ENCODE peak calls at places on chromosomes 4 and X, in nine cellular contexts. Q is left lung, R is fibroblast of lung, B is GM12865, L is heart left ventricle, F is left ventricle myocardium inferior, J is AG10803, S is heart right ventricle, W is foreskin fibroblast. Y is an unnamed sample.

GRCh38 chrX:2732076-2732475 is 19.8 kb upstream of the XG start:
- DNase-seq in Q (no peak), R (no peak), B (no peak), L (no peak), F (no peak), J (no peak), S (no peak), W (no peak), Y (no peak)

GRCh38 chr4:180598281-180598680 is 1644.9 kb upstream of the TENM3 start:
- DNase-seq in Q (no peak), R (peak), B (peak), L (no peak), F (no peak), J (no peak), S (no peak), W (no peak), Y (no peak)

GRCh38 chr4:145732895-145733880 is 53.2 kb downstream of the C4orf51 start:
- DNase-seq in Q (peak), R (peak), B (peak), L (peak), F (peak), J (peak), S (peak), W (peak), Y (peak)

GRCh38 chrX:17923546-17923945 is 62.4 kb upstream of the RAI2 start:
- DNase-seq in Q (no peak), R (no peak), B (peak), L (no peak), F (no peak), J (no peak), S (no peak), W (no peak), Y (no peak)

GRCh38 chr4:6458528-6458927 is 13.9 kb downstream of the PPP2R2C start:
- DNase-seq in Q (no peak), R (no peak), B (no peak), L (no peak), F (no peak), J (no peak), S (no peak), W (no peak), Y (no peak)

GRCh38 chrX:66918511-66918910 is 279.6 kb upstream of the EDA2R start:
- DNase-seq in Q (no peak), R (no peak), B (no peak), L (no peak), F (no peak), J (no peak), S (no peak), W (no peak), Y (no peak)

GRCh38 chr4:165583341-165583740 is 204.5 kb downstream of the CPE start:
- DNase-seq in Q (no peak), R (no peak), B (no peak), L (no peak), F (no peak), J (no peak), S (no peak), W (no peak), Y (peak)

GRCh38 chrX:37405954-37406353 is 56.8 kb downstream of the PRRG1 start:
- DNase-seq in Q (no peak), R (peak), B (no peak), L (no peak), F (no peak), J (peak), S (no peak), W (no peak), Y (no peak)

GRCh38 chr4:113145519-113146291 is 96.3 kb downstream of the ANK2 start:
- DNase-seq in Q (no peak), R (no peak), B (no peak), L (peak), F (peak), J (no peak), S (no peak), W (no peak), Y (no peak)

GRCh38 chrX:30576881-30577280 is 685 bp downstream of the TASL start:
- DNase-seq in Q (no peak), R (no peak), B (peak), L (no peak), F (no peak), J (no peak), S (no peak), W (no peak), Y (no peak)

GRCh38 chr4:142091691-142092182 is 455.4 kb downstream of the IL15 start:
- DNase-seq in Q (no peak), R (peak), B (no peak), L (no peak), F (no peak), J (peak), S (no peak), W (peak), Y (peak)

GRCh38 chrX:77668391-77669237 is 117.4 kb downstream of the ATRX start:
- DNase-seq in Q (no peak), R (peak), B (no peak), L (no peak), F (no peak), J (peak), S (no peak), W (peak), Y (peak)

GRCh38 chr4:44086753-44087152 is 361.9 kb downstream of the KCTD8 start:
- DNase-seq in Q (no peak), R (no peak), B (no peak), L (no peak), F (no peak), J (no peak), S (no peak), W (no peak), Y (peak)

GRCh38 chr4:101074326-101074725 is 273.0 kb downstream of the PPP3CA start:
- DNase-seq in Q (no peak), R (peak), B (no peak), L (no peak), F (no peak), J (peak), S (no peak), W (no peak), Y (no peak)

GRCh38 chr4:106032851-106033286 is 137.6 kb downstream of the NPNT start:
- DNase-seq in Q (no peak), R (peak), B (no peak), L (peak), F (no peak), J (peak), S (no peak), W (peak), Y (peak)

GRCh38 chr4:101527186-101527585 is 179.9 kb upstream of the PPP3CA start:
- DNase-seq in Q (no peak), R (peak), B (peak), L (no peak), F (no peak), J (no peak), S (no peak), W (no peak), Y (peak)

GRCh38 chr4:98626350-98626749 is 32.1 kb downstream of the TSPAN5 start:
- DNase-seq in Q (peak), R (peak), B (no peak), L (no peak), F (peak), J (peak), S (no peak), W (peak), Y (peak)

GRCh38 chr4:70505152-70505748 is 13.1 kb upstream of the AMTN start:
- DNase-seq in Q (peak), R (peak), B (peak), L (peak), F (no peak), J (peak), S (peak), W (peak), Y (peak)

GRCh38 chr4:168784786-168785461 is 225.1 kb downstream of the CBR4 start:
- DNase-seq in Q (no peak), R (peak), B (no peak), L (no peak), F (no peak), J (peak), S (no peak), W (no peak), Y (peak)

DNA sequence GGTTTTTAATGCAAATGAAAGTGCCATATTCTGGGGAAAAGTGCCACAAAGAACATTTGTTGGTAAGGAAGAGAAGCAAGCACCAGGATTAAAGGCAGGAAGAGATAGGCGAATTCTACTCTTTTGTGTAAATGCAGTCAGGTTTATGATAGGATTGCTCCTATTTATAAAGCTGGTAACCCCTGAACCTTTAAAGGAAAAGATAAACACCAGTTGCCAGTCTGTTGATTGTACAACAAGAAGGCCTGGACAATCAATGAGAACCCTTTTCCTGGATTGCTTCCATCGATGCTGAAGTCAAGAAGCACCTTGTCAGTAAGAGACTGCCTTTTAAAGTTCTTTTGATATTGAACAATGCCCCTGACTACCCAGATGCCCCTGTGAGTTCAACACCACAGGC is 158.1 kb upstream of the NRK start:
- DNase-seq in Q (no peak), R (no peak), B (no peak), L (no peak), F (no peak), J (no peak), S (no peak), W (no peak), Y (no peak)
- TF ChIP-seq CTCF in Q (no peak), R (no peak), B (no peak), L (no peak), F (no peak), J (no peak), S (no peak), W (no peak), Y (no peak)

GRCh38 chr4:2365054-2365912 is 53.2 kb downstream of the ZFYVE28 start:
- DNase-seq in Q (no peak), R (no peak), B (no peak), L (no peak), F (no peak), J (no peak), S (no peak), W (no peak), Y (no peak)

GRCh38 chr4:2363056-2363719 is 55.3 kb downstream of the ZFYVE28 start:
- DNase-seq in Q (no peak), R (no peak), B (no peak), L (no peak), F (no peak), J (peak), S (no peak), W (peak), Y (no peak)

GRCh38 chr4:2362286-2363055 is 56.0 kb downstream of the ZFYVE28 start:
- DNase-seq in Q (no peak), R (no peak), B (no peak), L (no peak), F (no peak), J (no peak), S (no peak), W (no peak), Y (no peak)

GRCh38 chr4:2364654-2365053 is 53.8 kb downstream of the ZFYVE28 start:
- DNase-seq in Q (no peak), R (peak), B (no peak), L (no peak), F (peak), J (peak), S (peak), W (peak), Y (peak)

DNA sequence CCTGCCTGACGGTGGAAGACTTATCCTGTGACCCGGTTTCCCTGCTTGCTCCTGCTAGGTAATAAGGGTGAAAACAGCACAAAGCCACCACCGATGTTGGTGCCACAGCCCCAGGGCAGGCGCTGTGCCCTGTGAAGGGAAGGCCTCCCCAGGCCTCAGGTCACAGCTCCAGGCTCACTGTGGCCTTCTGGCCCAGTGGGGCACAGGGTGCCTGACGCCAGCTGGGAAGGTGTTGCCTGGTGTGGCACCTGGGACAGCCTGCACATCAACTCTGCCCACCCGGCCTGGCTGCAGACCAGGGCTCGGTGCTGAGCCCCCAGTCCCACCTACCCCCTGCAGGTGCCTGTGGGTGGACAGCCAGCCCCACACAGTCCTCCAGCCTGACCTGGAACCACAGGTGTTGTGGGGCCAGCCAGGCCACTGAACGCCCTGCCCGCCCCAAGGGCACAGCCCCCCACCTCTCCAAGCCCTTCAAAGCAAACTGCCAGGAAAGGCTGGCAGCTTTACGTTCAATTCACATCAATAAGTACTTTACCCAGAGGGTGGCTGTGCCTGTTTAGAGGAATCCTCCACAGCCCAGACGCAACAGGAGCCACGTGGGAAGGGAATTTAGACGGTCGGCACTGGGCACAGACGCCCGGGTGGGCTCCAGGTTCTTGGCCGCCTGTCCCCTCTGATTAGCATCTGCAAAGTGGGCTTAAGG is 54.3 kb downstream of the ZFYVE28 start:
- DNase-seq in Q (no peak), R (no peak), B (no peak), L (no peak), F (no peak), J (no peak), S (no peak), W (no peak), Y (no peak)
- H3K4me3 ChIP-seq in Q (peak), R (peak), B (no peak), L (peak), F (peak), J (peak), S (peak), W (peak), Y (peak)

GRCh38 chr4:26557164-26557563 is 26.7 kb upstream of the TBC1D19 start:
- DNase-seq in Q (no peak), R (peak), B (no peak), L (no peak), F (no peak), J (peak), S (no peak), W (peak), Y (peak)

GRCh38 chr4:26558166-26558895 is 25.6 kb upstream of the TBC1D19 start:
- DNase-seq in Q (no peak), R (no peak), B (no peak), L (no peak), F (no peak), J (peak), S (no peak), W (peak), Y (no peak)
- TF ChIP-seq CTCF in Q (no peak), R (no peak), B (no peak), L (no peak), F (no peak), J (no peak), S (no peak), W (no peak), Y (no peak)

GRCh38 chr4:124722069-124722468 is 9.5 kb upstream of the ANKRD50 start:
- DNase-seq in Q (no peak), R (no peak), B (no peak), L (no peak), F (no peak), J (no peak), S (no peak), W (peak), Y (peak)

GRCh38 chr4:124726269-124726668 is 13.7 kb upstream of the ANKRD50 start:
- DNase-seq in Q (no peak), R (no peak), B (no peak), L (no peak), F (no peak), J (no peak), S (no peak), W (no peak), Y (peak)

DNA sequence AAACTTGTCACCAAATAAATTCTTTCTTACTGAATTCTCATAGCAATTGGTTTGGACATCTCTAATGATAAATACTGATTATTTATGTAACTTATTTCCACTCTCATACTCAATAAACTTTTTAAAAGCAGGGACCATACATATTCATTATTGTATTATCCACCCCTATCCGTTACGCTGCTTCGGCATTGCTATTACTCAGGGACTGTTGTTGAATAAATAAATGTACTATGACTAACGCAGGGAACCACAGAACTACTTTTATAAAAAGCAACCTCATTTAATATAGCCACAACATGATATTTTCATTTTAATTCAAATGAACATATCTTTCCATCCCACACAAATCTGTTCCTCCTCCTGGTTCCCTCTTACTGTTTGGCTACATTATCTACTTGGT is 14.8 kb upstream of the ANKRD50 start:
- DNase-seq in Q (no peak), R (peak), B (no peak), L (no peak), F (no peak), J (no peak), S (no peak), W (no peak), Y (peak)
- H3K4me3 ChIP-seq in Q (no peak), R (no peak), B (no peak), L (no peak), F (no peak), J (no peak), S (no peak), W (no peak), Y (no peak)

GRCh38 chr4:3397128-3397527 is 44.6 kb upstream of the HGFAC start:
- DNase-seq in Q (no peak), R (no peak), B (no peak), L (no peak), F (no peak), J (no peak), S (no peak), W (no peak), Y (no peak)

GRCh38 chr4:3401436-3402171 is 40.2 kb upstream of the HGFAC start:
- DNase-seq in Q (no peak), R (peak), B (no peak), L (peak), F (no peak), J (no peak), S (no peak), W (no peak), Y (no peak)

GRCh38 chr4:3402409-3403103 is 39.2 kb upstream of the HGFAC start:
- DNase-seq in Q (no peak), R (peak), B (no peak), L (peak), F (peak), J (peak), S (peak), W (no peak), Y (no peak)

GRCh38 chr4:3396611-3397010 is 45.2 kb upstream of the HGFAC start:
- DNase-seq in Q (no peak), R (no peak), B (no peak), L (no peak), F (no peak), J (peak), S (no peak), W (no peak), Y (no peak)

DNA sequence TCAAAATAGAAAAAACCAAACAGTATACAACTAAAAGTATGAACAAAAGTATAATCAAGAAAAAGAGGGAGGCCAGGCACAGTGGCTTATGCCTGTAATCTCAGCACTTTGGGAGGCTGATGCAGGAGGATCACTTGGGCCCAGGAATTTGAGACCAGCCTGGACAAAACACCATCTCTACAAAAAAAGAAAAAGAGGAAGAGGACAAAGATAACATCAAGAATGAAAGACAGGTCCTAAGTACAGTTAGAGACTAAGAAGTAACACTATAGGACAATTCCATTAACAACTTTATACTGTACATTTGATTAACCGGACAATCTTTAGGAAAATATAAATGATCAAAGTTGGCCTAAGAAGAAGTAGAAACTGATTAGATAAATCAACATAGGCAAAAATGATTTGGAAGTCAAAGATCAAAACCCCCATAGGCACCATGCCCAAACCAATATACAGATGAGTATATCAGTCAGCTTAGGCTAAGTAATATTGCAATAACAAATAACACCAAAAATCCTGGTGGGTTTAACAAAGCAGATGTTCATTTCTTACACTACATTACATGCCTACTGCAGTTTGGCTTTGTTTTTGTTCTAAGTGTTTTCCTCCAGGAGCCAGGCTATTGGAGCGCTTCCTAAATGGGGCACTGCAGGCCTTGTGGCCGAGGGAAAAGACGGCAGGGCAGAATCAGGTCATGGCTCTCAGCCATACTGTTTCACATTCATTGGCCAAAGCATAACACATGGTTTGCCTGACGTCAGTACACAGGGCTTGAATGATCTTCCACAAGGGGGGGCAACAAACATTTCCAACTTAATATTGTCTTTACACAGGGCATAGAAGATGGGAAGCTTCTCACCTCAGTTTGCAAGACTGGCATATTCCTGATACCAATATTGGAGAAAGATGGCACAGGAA is 42.2 kb upstream of the HGFAC start:
- DNase-seq in Q (no peak), R (peak), B (no peak), L (no peak), F (peak), J (no peak), S (peak), W (no peak), Y (peak)
- TF ChIP-seq CTCF in Q (no peak), R (peak), B (no peak), L (no peak), F (no peak), J (no peak), S (peak), W (no peak), Y (no peak)

GRCh38 chr4:153207561-153207960 is 3.3 kb downstream of the TRIM2 start:
- DNase-seq in Q (no peak), R (no peak), B (no peak), L (peak), F (peak), J (peak), S (peak), W (peak), Y (no peak)
- H3K4me3 ChIP-seq in Q (no peak), R (no peak), B (no peak), L (no peak), F (no peak), J (no peak), S (no peak), W (no peak), Y (no peak)

Y was measured in epithelial cell of esophagus.